ENCODE peak calls at places on chromosomes 12 and 14, in eight cellular contexts. C is stimulated activated CD4-positive, alpha-beta T cell treated with anti-CD3 and anti-CD28 coated beads, Interleukin-1b, Interleukin-23, amount 100 ng/mL, for 4 hours; D is fibroblast of the aortic adventitia; P is nucleus accumbens; Y is 8988T; V is DND-41; A is hepatic stellate cell; Z is NCI-H2029. F is an unnamed sample.

GRCh38 chr14:37145395-37145794 is 27.0 kb downstream of the SLC25A21 start:
- DNase-seq in D (no peak), Y (no peak), V (no peak), P (no peak), C (no peak), Z (no peak), A (no peak), F (no peak)

GRCh38 chr12:1505576-1505975 is 88.8 kb downstream of the FBXL14 start:
- DNase-seq in Z (no peak), A (no peak), Y (no peak), C (no peak), D (no peak), P (no peak), V (no peak), F (no peak)

GRCh38 chr12:74644681-74645080 is 107.0 kb downstream of the ATXN7L3B start:
- DNase-seq in D (no peak), A (no peak), C (no peak), Y (no peak), V (no peak), P (no peak), Z (no peak), F (no peak)

GRCh38 chr14:46344327-46344937 is 307.1 kb downstream of the RPL10L start:
- DNase-seq in C (no peak), V (no peak), D (no peak), A (peak; percentile 0), P (no peak), Y (no peak), Z (no peak), F (no peak)

GRCh38 chr12:29544428-29545101 is 47.1 kb upstream of the OVCH1 start:
- DNase-seq in P (no peak), Y (no peak), A (no peak), V (no peak), D (no peak), Z (no peak), C (no peak), F (no peak)

GRCh38 chr12:26512213-26512612 is 316.8 kb downstream of the SSPN start:
- DNase-seq in D (no peak), P (no peak), Y (no peak), C (no peak), A (no peak), V (no peak), Z (no peak), F (no peak)

GRCh38 chr12:25458047-25458552 is 95.0 kb downstream of the LMNTD1 start:
- DNase-seq in D (peak; percentile 92), P (no peak), V (no peak), Y (peak; percentile 11), A (peak; percentile 82), Z (no peak), C (no peak), F (no peak)

GRCh38 chr12:2858334-2858733 is 1.5 kb upstream of the TEX52 start:
- DNase-seq in V (no peak), C (no peak), P (no peak), Y (no peak), D (no peak), A (no peak), Z (no peak), F (no peak)

GRCh38 chr12:88237954-88238353 is 95.8 kb downstream of the TMTC3 start:
- DNase-seq in P (no peak), D (peak; percentile 43), Z (no peak), V (no peak), Y (no peak), A (no peak), C (no peak), F (no peak)

GRCh38 chr12:119177724-119178380 is 879 bp upstream of the HSPB8 start:
- DNase-seq in P (no peak), A (no peak), Z (no peak), D (no peak), V (no peak), C (no peak), Y (no peak), F (no peak)

GRCh38 chr12:50110127-50110761 is 1.8 kb upstream of the COX14 start:
- DNase-seq in P (no peak), Y (no peak), Z (no peak), V (no peak), D (no peak), C (no peak), A (peak; percentile 34), F (no peak)

GRCh38 chr12:71661977-71662522 is 1.6 kb downstream of the ZFC3H1 start:
- DNase-seq in Y (no peak), D (peak; percentile 91), A (peak; percentile 38), P (no peak), Z (no peak), V (no peak), C (no peak), F (no peak)

GRCh38 chr14:74563233-74563585 is 48.8 kb downstream of the LTBP2 start:
- DNase-seq in V (no peak), C (no peak), Y (no peak), Z (no peak), A (no peak), D (peak; percentile 53), P (no peak), F (no peak)

GRCh38 chr14:104132981-104133380 is 5.4 kb upstream of the KIF26A start:
- DNase-seq in A (no peak), P (no peak), C (no peak), D (no peak), V (no peak), Y (no peak), Z (no peak), F (no peak)

GRCh38 chr14:74438351-74438915 is 12.4 kb upstream of the SYNDIG1L start:
- DNase-seq in Y (no peak), Z (no peak), P (no peak), V (no peak), D (no peak), A (no peak), C (no peak), F (no peak)

GRCh38 chr12:93778306-93778705 is 101.1 kb downstream of the CRADD start:
- DNase-seq in A (peak; percentile 49), Z (no peak), V (no peak), C (no peak), Y (no peak), P (peak; percentile 6), D (peak; percentile 97), F (no peak)

GRCh38 chr14:87934185-87934584 is 58.8 kb downstream of the GALC start:
- DNase-seq in D (no peak), A (no peak), Y (no peak), C (no peak), Z (no peak), V (no peak), P (no peak), F (no peak)

GRCh38 chr12:3278681-3279414 is 201.7 kb downstream of the TSPAN9 start:
- DNase-seq in D (no peak), Z (no peak), Y (no peak), A (no peak), C (no peak), V (no peak), P (no peak), F (no peak)

GRCh38 chr14:52369305-52369781 is 55.2 kb downstream of the PTGER2 start:
- DNase-seq in V (no peak), Y (no peak), Z (no peak), D (peak; percentile 95), P (no peak), A (no peak), C (no peak), F (no peak)

GRCh38 chr12:130982565-130983225 is 29.0 kb downstream of the ADGRD1 start:
- DNase-seq in A (no peak), D (no peak), P (no peak), Z (no peak), C (no peak), Y (no peak), V (no peak), F (no peak)

GRCh38 chr12:89454080-89454848 is 70.3 kb downstream of the GALNT4 start:
- DNase-seq in C (no peak), P (no peak), D (peak; percentile 34), V (no peak), Y (no peak), Z (no peak), A (no peak), F (no peak)

GRCh38 chr14:65872536-65872935 is 460.0 kb downstream of the FUT8 start:
- DNase-seq in Z (no peak), A (no peak), Y (no peak), P (no peak), D (peak; percentile 69), V (no peak), C (no peak), F (no peak)

GRCh38 chr12:117334855-117335587 is 26.4 kb downstream of the NOS1 start:
- DNase-seq in Y (no peak), Z (no peak), D (no peak), V (no peak), C (no peak), A (no peak), P (no peak), F (no peak)

GRCh38 chr12:18752280-18752920 is 14.5 kb downstream of the CAPZA3 start:
- DNase-seq in Z (no peak), A (peak; percentile 69), P (no peak), Y (no peak), D (peak; percentile 98), V (no peak), C (no peak), F (no peak)

GRCh38 chr12:42981379-42981778 is 391.8 kb upstream of the PRICKLE1 start:
- DNase-seq in D (no peak), C (no peak), P (no peak), A (peak; percentile 27), V (no peak), Z (no peak), Y (no peak), F (no peak)

GRCh38 chr12:58030566-58031279 is 89.4 kb downstream of the ATP23 start:
- DNase-seq in Y (no peak), D (peak; percentile 80), V (no peak), P (no peak), C (no peak), A (no peak), Z (peak; percentile 18), F (no peak)

GRCh38 chr12:22882559-22882958 is 257.6 kb downstream of the ETNK1 start:
- DNase-seq in Y (no peak), P (no peak), A (no peak), Z (no peak), V (no peak), C (no peak), D (no peak), F (no peak)

GRCh38 chr14:73058923-73059311 is 583 bp downstream of the RBM25 start:
- DNase-seq in A (peak; percentile 54), Z (no peak), Y (no peak), D (no peak), V (no peak), C (no peak), P (no peak), F (peak; percentile 5)

GRCh38 chr14:94613720-94614644 is 1.8 kb downstream of the SERPINA3 start:
- DNase-seq in D (no peak), C (no peak), V (no peak), Z (no peak), P (no peak), A (no peak), Y (no peak), F (no peak)